ENCODE peak calls at places on chromosomes 3 and 15, in seven cellular contexts. One of them, this sample, is unnamed.

GRCh38 chr3:181555681-181556080 is 156.0 kb upstream of the SOX2 start:
- DNase-seq in choroid plexus epithelial cell: no peak
- DNase-seq in psoas muscle: no peak
- DNase-seq in AG04450: no peak
- DNase-seq in uterus: no peak
- DNase-seq in transverse colon: no peak
- DNase-seq in fibroblast of mammary gland: no peak
- DNase-seq in this sample: no peak

GRCh38 chr15:28021281-28022039 is 77.7 kb downstream of the OCA2 start:
- DNase-seq in choroid plexus epithelial cell: peak
- DNase-seq in psoas muscle: no peak
- DNase-seq in AG04450: peak
- DNase-seq in uterus: no peak
- DNase-seq in transverse colon: peak
- DNase-seq in fibroblast of mammary gland: peak
- DNase-seq in this sample: no peak

GRCh38 chr15:79432345-79433311 is 492 bp downstream of the MINAR1 start:
- DNase-seq in choroid plexus epithelial cell: peak
- DNase-seq in psoas muscle: no peak
- DNase-seq in AG04450: no peak
- DNase-seq in uterus: no peak
- DNase-seq in transverse colon: no peak
- DNase-seq in fibroblast of mammary gland: no peak
- DNase-seq in this sample: no peak

GRCh38 chr3:148974726-148975125 is 16.6 kb upstream of the GYG1 start:
- DNase-seq in choroid plexus epithelial cell: peak
- DNase-seq in psoas muscle: no peak
- DNase-seq in AG04450: no peak
- DNase-seq in uterus: no peak
- DNase-seq in transverse colon: no peak
- DNase-seq in fibroblast of mammary gland: peak
- DNase-seq in this sample: no peak

GRCh38 chr15:44545934-44546802 is 9.2 kb downstream of the EIF3J start:
- DNase-seq in choroid plexus epithelial cell: peak
- DNase-seq in psoas muscle: no peak
- DNase-seq in AG04450: no peak
- DNase-seq in uterus: no peak
- DNase-seq in transverse colon: no peak
- DNase-seq in fibroblast of mammary gland: peak
- DNase-seq in this sample: no peak

GRCh38 chr15:44711089-44711355 is at the start of gene PATL2:
- DNase-seq in choroid plexus epithelial cell: no peak
- DNase-seq in psoas muscle: no peak
- DNase-seq in AG04450: no peak
- DNase-seq in uterus: no peak
- DNase-seq in transverse colon: no peak
- DNase-seq in fibroblast of mammary gland: no peak
- DNase-seq in this sample: no peak

GRCh38 chr3:41176554-41176953 is 22.8 kb upstream of the CTNNB1 start:
- DNase-seq in choroid plexus epithelial cell: peak
- DNase-seq in psoas muscle: no peak
- DNase-seq in AG04450: no peak
- DNase-seq in uterus: no peak
- DNase-seq in transverse colon: no peak
- DNase-seq in fibroblast of mammary gland: no peak
- DNase-seq in this sample: no peak

GRCh38 chr3:24684506-24685023 is 189.9 kb upstream of the THRB start:
- DNase-seq in choroid plexus epithelial cell: no peak
- DNase-seq in psoas muscle: no peak
- DNase-seq in AG04450: no peak
- DNase-seq in uterus: no peak
- DNase-seq in transverse colon: no peak
- DNase-seq in fibroblast of mammary gland: no peak
- DNase-seq in this sample: no peak

GRCh38 chr3:122510878-122511481 is 3.8 kb downstream of the KPNA1 start:
- DNase-seq in choroid plexus epithelial cell: no peak
- DNase-seq in psoas muscle: no peak
- DNase-seq in AG04450: no peak
- DNase-seq in uterus: no peak
- DNase-seq in transverse colon: no peak
- DNase-seq in fibroblast of mammary gland: no peak
- DNase-seq in this sample: no peak

GRCh38 chr15:101188517-101189340 is 63.1 kb downstream of the CHSY1 start:
- DNase-seq in choroid plexus epithelial cell: peak
- DNase-seq in psoas muscle: no peak
- DNase-seq in AG04450: no peak
- DNase-seq in uterus: no peak
- DNase-seq in transverse colon: no peak
- DNase-seq in fibroblast of mammary gland: peak
- DNase-seq in this sample: no peak

GRCh38 chr3:85567074-85567676 is 608.4 kb downstream of the CADM2 start:
- DNase-seq in choroid plexus epithelial cell: peak
- DNase-seq in psoas muscle: peak
- DNase-seq in AG04450: no peak
- DNase-seq in uterus: no peak
- DNase-seq in transverse colon: peak
- DNase-seq in fibroblast of mammary gland: peak
- DNase-seq in this sample: no peak

GRCh38 chr3:63352008-63352279 is 73.8 kb downstream of the SYNPR start:
- DNase-seq in choroid plexus epithelial cell: no peak
- DNase-seq in psoas muscle: no peak
- DNase-seq in AG04450: no peak
- DNase-seq in uterus: no peak
- DNase-seq in transverse colon: peak
- DNase-seq in fibroblast of mammary gland: no peak
- DNase-seq in this sample: no peak

GRCh38 chr3:165653130-165653778 is 184.0 kb downstream of the BCHE start:
- DNase-seq in choroid plexus epithelial cell: no peak
- DNase-seq in psoas muscle: no peak
- DNase-seq in AG04450: no peak
- DNase-seq in uterus: no peak
- DNase-seq in transverse colon: no peak
- DNase-seq in fibroblast of mammary gland: no peak
- DNase-seq in this sample: no peak

GRCh38 chr3:46935989-46936620 is 40.4 kb downstream of the CCDC12 start:
- DNase-seq in choroid plexus epithelial cell: no peak
- DNase-seq in psoas muscle: no peak
- DNase-seq in AG04450: no peak
- DNase-seq in uterus: no peak
- DNase-seq in transverse colon: no peak
- DNase-seq in fibroblast of mammary gland: no peak
- DNase-seq in this sample: no peak

GRCh38 chr3:126540946-126541627 is 17.1 kb downstream of the CHST13 start:
- DNase-seq in choroid plexus epithelial cell: no peak
- DNase-seq in psoas muscle: no peak
- DNase-seq in AG04450: no peak
- DNase-seq in uterus: peak
- DNase-seq in transverse colon: peak
- DNase-seq in fibroblast of mammary gland: no peak
- DNase-seq in this sample: no peak

GRCh38 chr15:50840520-50840919 is 68.0 kb upstream of the AP4E1 start:
- DNase-seq in choroid plexus epithelial cell: no peak
- DNase-seq in psoas muscle: no peak
- DNase-seq in AG04450: no peak
- DNase-seq in uterus: no peak
- DNase-seq in transverse colon: no peak
- DNase-seq in fibroblast of mammary gland: no peak
- DNase-seq in this sample: no peak

GRCh38 chr3:28915711-28916481 is 365.0 kb upstream of the RBMS3 start:
- DNase-seq in choroid plexus epithelial cell: peak
- DNase-seq in psoas muscle: no peak
- DNase-seq in AG04450: peak
- DNase-seq in uterus: no peak
- DNase-seq in transverse colon: peak
- DNase-seq in fibroblast of mammary gland: peak
- DNase-seq in this sample: no peak

GRCh38 chr15:77027111-77027696 is 32.3 kb downstream of the PSTPIP1 start:
- DNase-seq in choroid plexus epithelial cell: no peak
- DNase-seq in psoas muscle: no peak
- DNase-seq in AG04450: no peak
- DNase-seq in uterus: peak
- DNase-seq in transverse colon: no peak
- DNase-seq in fibroblast of mammary gland: no peak
- DNase-seq in this sample: no peak

GRCh38 chr3:58013973-58014649 is 5.9 kb downstream of the FLNB start:
- DNase-seq in choroid plexus epithelial cell: peak
- DNase-seq in psoas muscle: peak
- DNase-seq in AG04450: peak
- DNase-seq in uterus: peak
- DNase-seq in transverse colon: peak
- DNase-seq in fibroblast of mammary gland: peak
- DNase-seq in this sample: no peak

GRCh38 chr3:151976211-151977050 is 103.0 kb downstream of the SUCNR1 start:
- DNase-seq in choroid plexus epithelial cell: peak
- DNase-seq in psoas muscle: no peak
- DNase-seq in AG04450: peak
- DNase-seq in uterus: no peak
- DNase-seq in transverse colon: no peak
- DNase-seq in fibroblast of mammary gland: peak
- DNase-seq in this sample: no peak

GRCh38 chr3:156449712-156450574 is 105.0 kb downstream of the SSR3 start:
- DNase-seq in choroid plexus epithelial cell: peak
- DNase-seq in psoas muscle: no peak
- DNase-seq in AG04450: no peak
- DNase-seq in uterus: no peak
- DNase-seq in transverse colon: no peak
- DNase-seq in fibroblast of mammary gland: peak
- DNase-seq in this sample: no peak

GRCh38 chr15:85531083-85531482 is 150.7 kb downstream of the AKAP13 start:
- DNase-seq in choroid plexus epithelial cell: no peak
- DNase-seq in psoas muscle: no peak
- DNase-seq in AG04450: peak
- DNase-seq in uterus: no peak
- DNase-seq in transverse colon: no peak
- DNase-seq in fibroblast of mammary gland: peak
- DNase-seq in this sample: no peak

GRCh38 chr3:112454098-112454884 is 45.0 kb downstream of the BTLA start:
- DNase-seq in choroid plexus epithelial cell: no peak
- DNase-seq in psoas muscle: no peak
- DNase-seq in AG04450: no peak
- DNase-seq in uterus: no peak
- DNase-seq in transverse colon: no peak
- DNase-seq in fibroblast of mammary gland: no peak
- DNase-seq in this sample: no peak

GRCh38 chr3:98596902-98597500 is 3.6 kb upstream of the CPOX start:
- DNase-seq in choroid plexus epithelial cell: peak
- DNase-seq in psoas muscle: no peak
- DNase-seq in AG04450: no peak
- DNase-seq in uterus: no peak
- DNase-seq in transverse colon: no peak
- DNase-seq in fibroblast of mammary gland: peak
- DNase-seq in this sample: no peak

GRCh38 chr3:197151562-197151961 is 121.9 kb upstream of the MELTF start:
- DNase-seq in choroid plexus epithelial cell: peak
- DNase-seq in psoas muscle: no peak
- DNase-seq in AG04450: peak
- DNase-seq in uterus: peak
- DNase-seq in transverse colon: no peak
- DNase-seq in fibroblast of mammary gland: peak
- DNase-seq in this sample: peak

DNA sequence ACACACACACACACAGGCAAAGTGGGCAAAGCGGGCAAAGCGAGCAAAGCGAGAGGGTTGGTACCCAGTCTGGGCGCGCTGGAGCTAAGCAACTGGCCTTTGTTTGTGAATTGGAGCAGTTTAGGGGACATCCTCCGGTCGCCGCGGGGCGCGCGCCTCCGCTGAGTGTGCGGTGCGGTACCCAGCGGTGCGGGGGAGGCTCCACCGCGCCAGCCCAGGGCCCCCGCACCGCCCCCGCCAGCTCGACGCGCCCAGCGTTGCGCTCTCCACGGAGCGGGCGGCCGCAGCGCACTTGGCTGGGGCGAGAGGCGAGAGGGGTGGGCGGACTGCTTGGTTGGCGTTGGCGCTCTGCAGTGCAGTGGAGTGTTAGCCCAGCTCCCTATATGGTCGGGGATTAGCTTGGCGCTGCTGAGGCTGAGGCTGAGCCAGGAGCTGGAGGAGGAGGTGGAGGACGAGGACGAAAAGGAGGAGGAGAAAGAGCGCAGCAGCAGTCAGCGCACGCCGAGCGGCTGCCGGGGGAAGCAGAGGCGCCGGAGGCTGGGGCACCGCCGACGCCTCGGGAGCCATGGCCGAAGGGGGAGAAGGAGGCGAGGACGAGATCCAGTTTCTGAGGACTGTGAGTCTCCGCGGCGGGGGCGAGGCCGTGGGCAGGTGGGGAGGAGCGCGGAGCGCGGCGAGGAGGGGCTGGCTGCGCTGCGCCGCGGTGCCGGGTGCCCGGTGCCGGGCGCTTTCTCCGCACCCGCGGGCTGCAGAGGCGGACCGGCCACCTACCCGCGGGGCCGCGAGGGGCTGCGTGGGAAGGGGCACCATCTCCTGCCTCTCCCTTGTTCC is at the start of gene RYR3:
- DNase-seq in choroid plexus epithelial cell: peak
- DNase-seq in psoas muscle: peak
- DNase-seq in AG04450: no peak
- DNase-seq in uterus: peak
- DNase-seq in transverse colon: no peak
- DNase-seq in fibroblast of mammary gland: peak
- DNase-seq in this sample: no peak
- H3K4me3 ChIP-seq in choroid plexus epithelial cell: no peak
- H3K4me3 ChIP-seq in psoas muscle: peak
- H3K4me3 ChIP-seq in AG04450: no peak
- H3K4me3 ChIP-seq in uterus: peak
- H3K4me3 ChIP-seq in transverse colon: peak
- H3K4me3 ChIP-seq in fibroblast of mammary gland: no peak
- H3K4me3 ChIP-seq in this sample: no peak

GRCh38 chr3:77038468-77038927 is 1.4 kb upstream of the ROBO2 start:
- DNase-seq in choroid plexus epithelial cell: peak
- DNase-seq in psoas muscle: peak
- DNase-seq in AG04450: peak
- DNase-seq in uterus: peak
- DNase-seq in transverse colon: peak
- DNase-seq in fibroblast of mammary gland: peak
- DNase-seq in this sample: peak
- TF ChIP-seq CTCF in choroid plexus epithelial cell: peak
- TF ChIP-seq CTCF in psoas muscle: peak
- TF ChIP-seq CTCF in AG04450: peak
- TF ChIP-seq CTCF in uterus: peak
- TF ChIP-seq CTCF in transverse colon: peak
- TF ChIP-seq CTCF in fibroblast of mammary gland: peak
- TF ChIP-seq CTCF in this sample: peak

GRCh38 chr3:195443391-195443989 is 670 bp upstream of the ACAP2 start:
- DNase-seq in choroid plexus epithelial cell: no peak
- DNase-seq in psoas muscle: no peak
- DNase-seq in AG04450: no peak
- DNase-seq in uterus: peak
- DNase-seq in transverse colon: no peak
- DNase-seq in fibroblast of mammary gland: no peak
- DNase-seq in this sample: no peak
- H3K4me3 ChIP-seq in choroid plexus epithelial cell: peak
- H3K4me3 ChIP-seq in psoas muscle: peak
- H3K4me3 ChIP-seq in AG04450: peak
- H3K4me3 ChIP-seq in uterus: no peak
- H3K4me3 ChIP-seq in transverse colon: peak
- H3K4me3 ChIP-seq in fibroblast of mammary gland: peak
- H3K4me3 ChIP-seq in this sample: peak

DNA sequence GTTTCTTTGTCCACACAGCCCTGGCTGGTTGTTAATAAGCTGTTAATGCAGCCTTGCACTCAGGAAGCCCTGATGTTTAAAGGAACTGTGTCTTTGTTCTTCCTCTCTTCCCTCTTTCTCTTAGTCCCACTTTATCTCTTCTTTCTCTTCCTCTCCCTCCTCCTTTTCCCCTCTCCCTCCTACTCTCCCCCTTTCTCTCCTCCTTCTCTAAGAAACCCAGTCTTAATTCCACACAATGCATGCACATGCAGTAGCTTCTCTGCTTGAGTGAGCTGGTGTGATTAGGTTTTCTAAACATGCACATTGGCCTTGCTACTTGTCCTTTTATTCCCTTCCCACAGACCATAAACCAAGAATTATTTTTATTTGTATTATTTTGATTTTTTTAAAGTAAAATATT is 7.4 kb downstream of the GHRL start:
- DNase-seq in choroid plexus epithelial cell: no peak
- DNase-seq in psoas muscle: no peak
- DNase-seq in AG04450: no peak
- DNase-seq in uterus: no peak
- DNase-seq in transverse colon: no peak
- DNase-seq in fibroblast of mammary gland: no peak
- DNase-seq in this sample: no peak
- TF ChIP-seq CTCF in choroid plexus epithelial cell: no peak
- TF ChIP-seq CTCF in psoas muscle: no peak
- TF ChIP-seq CTCF in AG04450: no peak
- TF ChIP-seq CTCF in uterus: no peak
- TF ChIP-seq CTCF in transverse colon: no peak
- TF ChIP-seq CTCF in fibroblast of mammary gland: no peak
- TF ChIP-seq CTCF in this sample: no peak

This sample was measured in LNCaP clone FGC.